ENCODE peak calls at places on chromosomes 1 and 21, in four cellular contexts. E is GM18507, I is KBM-7, N is T-helper 1 cell. Q is an unnamed sample.

GRCh38 chr1:171743014-171743870 is 1.4 kb upstream of the VAMP4 start:
- DNase-seq in I (no peak), E (no peak), N (no peak), Q (no peak)

GRCh38 chr1:59985901-59986735 is 59.5 kb upstream of the CYP2J2 start:
- DNase-seq in I (no peak), E (no peak), N (no peak), Q (no peak)

GRCh38 chr21:42376338-42376982 is 10.1 kb upstream of the TFF1 start:
- DNase-seq in I (no peak), N (no peak), E (no peak), Q (peak; percentile 54)

GRCh38 chr21:28742527-28742926 is 250.2 kb downstream of the LTN1 start:
- DNase-seq in E (no peak), N (no peak), I (no peak), Q (no peak)

GRCh38 chr1:55375617-55376258 is 160.6 kb upstream of the USP24 start:
- DNase-seq in E (peak; percentile 18), I (peak; percentile 24), N (no peak), Q (peak; percentile 52)

GRCh38 chr1:104380003-104380402 is 630.3 kb downstream of the AMY1C start:
- DNase-seq in I (no peak), E (no peak), N (no peak), Q (peak; percentile 21)

GRCh38 chr1:54996359-54996868 is 2.3 kb upstream of the BSND start:
- DNase-seq in I (peak; percentile 68), N (peak; percentile 65), E (peak; percentile 86), Q (peak; percentile 77)

GRCh38 chr1:39102537-39103320 is 76.6 kb downstream of the NDUFS5 start:
- DNase-seq in E (peak; percentile 46), N (no peak), I (peak; percentile 98), Q (peak; percentile 88)

GRCh38 chr1:107935396-107936064 is 29.4 kb downstream of the VAV3 start:
- DNase-seq in E (peak; percentile 20), N (no peak), I (peak; percentile 50), Q (peak; percentile 54)

GRCh38 chr1:70910013-70910412 is 137.6 kb downstream of the PTGER3 start:
- DNase-seq in E (no peak), I (no peak), N (no peak), Q (no peak)

GRCh38 chr1:46084553-46085448 is 47.6 kb downstream of the PIK3R3 start:
- DNase-seq in I (no peak), E (no peak), N (no peak), Q (no peak)

GRCh38 chr21:38322551-38322950 is 65.8 kb downstream of the KCNJ15 start:
- DNase-seq in N (no peak), E (no peak), I (no peak), Q (no peak)

GRCh38 chr1:208219659-208220282 is 24.4 kb downstream of the PLXNA2 start:
- DNase-seq in N (no peak), I (peak; percentile 89), E (no peak), Q (peak; percentile 86)

GRCh38 chr1:206895837-206896242 is 1.4 kb upstream of the IL24 start:
- DNase-seq in E (no peak), I (no peak), N (no peak), Q (no peak)

GRCh38 chr1:225811622-225812487 is 1.9 kb downstream of the EPHX1 start:
- DNase-seq in N (no peak), I (no peak), E (no peak), Q (peak; percentile 38)

GRCh38 chr1:70411360-70411844 is 334 bp downstream of the CTH start:
- DNase-seq in I (no peak), N (no peak), E (no peak), Q (no peak)

GRCh38 chr1:81231729-81232038 is 569.0 kb upstream of the ADGRL2 start:
- DNase-seq in N (no peak), I (no peak), E (no peak), Q (no peak)

GRCh38 chr1:9867408-9868243 is 42.4 kb downstream of the CTNNBIP1 start:
- DNase-seq in I (peak; percentile 81), E (peak; percentile 73), N (peak; percentile 78), Q (peak; percentile 79)

GRCh38 chr1:105652109-105652508 is 1404.4 kb upstream of the PRMT6 start:
- DNase-seq in N (no peak), I (no peak), E (no peak), Q (no peak)

GRCh38 chr1:47527653-47528272 is 89.9 kb downstream of the FOXD2 start:
- DNase-seq in E (no peak), N (no peak), I (peak; percentile 60), Q (peak; percentile 37)

GRCh38 chr21:42621828-42622199 is 31.6 kb upstream of the PDE9A start:
- DNase-seq in I (no peak), E (no peak), N (no peak), Q (no peak)

GRCh38 chr1:12658531-12659453 is 14.9 kb downstream of the AADACL4 start:
- DNase-seq in I (peak; percentile 77), N (peak; percentile 50), E (peak; percentile 81), Q (peak; percentile 73)

GRCh38 chr1:235069577-235070563 is 58.8 kb downstream of the TOMM20 start:
- DNase-seq in I (no peak), E (no peak), N (no peak), Q (no peak)

GRCh38 chr1:230171337-230172015 is 104.4 kb downstream of the GALNT2 start:
- DNase-seq in E (no peak), I (no peak), N (no peak), Q (no peak)

GRCh38 chr1:12143631-12144155 is 23.1 kb upstream of the TNFRSF1B start:
- DNase-seq in E (no peak), I (peak; percentile 68), N (no peak), Q (peak; percentile 49)

GRCh38 chr1:167373398-167373797 is 144.9 kb downstream of the CD247 start:
- DNase-seq in E (no peak), N (no peak), I (no peak), Q (no peak)

GRCh38 chr1:95042286-95042685 is 30.5 kb downstream of the ALG14 start:
- DNase-seq in I (no peak), E (no peak), N (no peak), Q (no peak)

GRCh38 chr1:12480748-12481362 is 137.2 kb downstream of the DHRS3 start:
- DNase-seq in I (peak; percentile 29), E (peak; percentile 18), N (no peak), Q (peak; percentile 77)

GRCh38 chr1:27403065-27403726 is 10.8 kb downstream of the GPR3 start:
- DNase-seq in I (peak; percentile 28), N (no peak), E (peak; percentile 28), Q (peak; percentile 91)

GRCh38 chr1:245671966-245672767 is 517.4 kb downstream of the KIF26B start:
- DNase-seq in I (no peak), N (no peak), E (no peak), Q (no peak)

GRCh38 chr1:20110679-20111078 is 8.7 kb downstream of the PLA2G2D start:
- DNase-seq in I (no peak), N (no peak), E (no peak), Q (no peak)

GRCh38 chr1:207923121-207923520 is 12.2 kb upstream of the CD34 start:
- DNase-seq in N (no peak), E (no peak), I (no peak), Q (no peak)

Q was measured in NB4.